ENCODE peak calls at places on chromosomes 7 and 10, in five cellular contexts. M is RPMI7951, K is pancreas, V is OCI-LY7, T is GM12865. Z is an unnamed sample.

GRCh38 chr7:6288270-6288860 is 15.9 kb upstream of the CYTH3 start:
- DNase-seq in M (no peak), K (no peak), V (no peak), T (no peak), Z (no peak)

GRCh38 chr10:70167246-70167645 is 3.1 kb downstream of the SAR1A start:
- DNase-seq in M (no peak), K (no peak), V (no peak), T (peak), Z (no peak)

GRCh38 chr10:35735412-35735811 is 93.3 kb upstream of the FZD8 start:
- DNase-seq in M (peak), K (no peak), V (no peak), T (no peak), Z (no peak)

GRCh38 chr10:63264852-63265617 is 131.9 kb downstream of the NRBF2 start:
- DNase-seq in M (peak), K (no peak), V (peak), T (peak), Z (peak)

GRCh38 chr10:78584666-78585065 is 484.1 kb upstream of the ZMIZ1 start:
- DNase-seq in M (no peak), K (no peak), V (no peak), T (no peak), Z (no peak)

GRCh38 chr7:26291699-26292538 is at the start of gene SNX10:
- DNase-seq in M (peak), K (peak), V (peak), T (peak), Z (peak)

GRCh38 chr10:51651063-51651462 is 48.3 kb downstream of the CSTF2T start:
- DNase-seq in M (no peak), K (no peak), V (no peak), T (no peak), Z (no peak)

GRCh38 chr10:104925232-104925851 is 284.3 kb downstream of the SORCS3 start:
- DNase-seq in M (peak), K (peak), V (peak), T (peak), Z (peak)